ENCODE peak calls at places on chromosomes 4 and X, in five cellular contexts. One of them, this sample, is unnamed.

GRCh38 chrX:134764202-134764785 is 106.0 kb upstream of the PLAC1 start:
- DNase-seq in NCI-H1092: no peak
- DNase-seq in NCI-H82: peak
- DNase-seq in WTC11: no peak
- DNase-seq in foreskin fibroblast: no peak
- DNase-seq in this sample: peak

GRCh38 chr4:149993030-149993429 is 85.2 kb upstream of the DCLK2 start:
- DNase-seq in NCI-H82: no peak
- DNase-seq in NCI-H1092: no peak
- DNase-seq in WTC11: no peak
- DNase-seq in foreskin fibroblast: no peak
- DNase-seq in this sample: no peak

GRCh38 chrX:111376897-111377601 is 34.9 kb downstream of the DCX start:
- DNase-seq in WTC11: peak
- DNase-seq in foreskin fibroblast: no peak
- DNase-seq in NCI-H82: peak
- DNase-seq in NCI-H1092: peak
- DNase-seq in this sample: no peak

GRCh38 chr4:2785613-2786012 is 7.3 kb upstream of the SH3BP2 start:
- DNase-seq in NCI-H1092: no peak
- DNase-seq in foreskin fibroblast: no peak
- DNase-seq in WTC11: no peak
- DNase-seq in NCI-H82: peak
- DNase-seq in this sample: no peak

GRCh38 chr4:12548678-12549077 is 935.5 kb downstream of the RAB28 start:
- DNase-seq in WTC11: no peak
- DNase-seq in NCI-H1092: no peak
- DNase-seq in NCI-H82: no peak
- DNase-seq in foreskin fibroblast: no peak
- DNase-seq in this sample: no peak

GRCh38 chrX:125398959-125399440 is 79.3 kb downstream of the TEX13C start:
- DNase-seq in foreskin fibroblast: no peak
- DNase-seq in WTC11: no peak
- DNase-seq in NCI-H82: no peak
- DNase-seq in NCI-H1092: no peak
- DNase-seq in this sample: no peak

GRCh38 chr4:2040391-2041233 is 18.5 kb upstream of the NAT8L start:
- DNase-seq in foreskin fibroblast: no peak
- DNase-seq in WTC11: no peak
- DNase-seq in NCI-H1092: no peak
- DNase-seq in NCI-H82: no peak
- DNase-seq in this sample: no peak

GRCh38 chr4:87046111-87046510 is 111.3 kb downstream of the AFF1 start:
- DNase-seq in NCI-H1092: no peak
- DNase-seq in NCI-H82: no peak
- DNase-seq in WTC11: no peak
- DNase-seq in foreskin fibroblast: no peak
- DNase-seq in this sample: no peak

GRCh38 chr4:184514121-184514988 is 40.0 kb upstream of the IRF2 start:
- DNase-seq in foreskin fibroblast: peak
- DNase-seq in NCI-H82: no peak
- DNase-seq in NCI-H1092: no peak
- DNase-seq in WTC11: no peak
- DNase-seq in this sample: peak

GRCh38 chrX:138794285-138794684 is 82.8 kb upstream of the FGF13 start:
- DNase-seq in NCI-H1092: no peak
- DNase-seq in NCI-H82: no peak
- DNase-seq in foreskin fibroblast: no peak
- DNase-seq in WTC11: no peak
- DNase-seq in this sample: no peak

GRCh38 chrX:78979789-78980464 is 34.7 kb downstream of the P2RY10 start:
- DNase-seq in foreskin fibroblast: peak
- DNase-seq in NCI-H82: no peak
- DNase-seq in NCI-H1092: no peak
- DNase-seq in WTC11: no peak
- DNase-seq in this sample: no peak

GRCh38 chr4:20431422-20432014 is 179.8 kb downstream of the SLIT2 start:
- DNase-seq in NCI-H82: peak
- DNase-seq in foreskin fibroblast: no peak
- DNase-seq in NCI-H1092: no peak
- DNase-seq in WTC11: no peak
- DNase-seq in this sample: no peak

GRCh38 chr4:92447265-92447905 is 143.6 kb downstream of the GRID2 start:
- DNase-seq in WTC11: no peak
- DNase-seq in foreskin fibroblast: no peak
- DNase-seq in NCI-H82: no peak
- DNase-seq in NCI-H1092: no peak
- DNase-seq in this sample: no peak

GRCh38 chr4:1080961-1081688 is 32.2 kb downstream of the RNF212 start:
- DNase-seq in NCI-H82: no peak
- DNase-seq in NCI-H1092: no peak
- DNase-seq in WTC11: no peak
- DNase-seq in foreskin fibroblast: peak
- DNase-seq in this sample: no peak

GRCh38 chr4:154549894-154550790 is at the start of gene PLRG1:
- DNase-seq in NCI-H1092: peak
- DNase-seq in NCI-H82: peak
- DNase-seq in WTC11: peak
- DNase-seq in foreskin fibroblast: peak
- DNase-seq in this sample: peak

GRCh38 chrX:153688900-153689590 is 1.3 kb downstream of the SLC6A8 start:
- DNase-seq in NCI-H82: peak
- DNase-seq in WTC11: no peak
- DNase-seq in foreskin fibroblast: peak
- DNase-seq in NCI-H1092: no peak
- DNase-seq in this sample: peak

GRCh38 chrX:150845091-150845490 is 53.4 kb downstream of the CD99L2 start:
- DNase-seq in NCI-H1092: no peak
- DNase-seq in foreskin fibroblast: no peak
- DNase-seq in WTC11: no peak
- DNase-seq in NCI-H82: no peak
- DNase-seq in this sample: no peak

GRCh38 chr4:119529788-119530187 is 98.8 kb downstream of the PDE5A start:
- DNase-seq in NCI-H1092: no peak
- DNase-seq in foreskin fibroblast: no peak
- DNase-seq in WTC11: no peak
- DNase-seq in NCI-H82: no peak
- DNase-seq in this sample: no peak

GRCh38 chr4:93359609-93360008 is 468.9 kb upstream of the ATOH1 start:
- DNase-seq in foreskin fibroblast: no peak
- DNase-seq in WTC11: no peak
- DNase-seq in NCI-H82: no peak
- DNase-seq in NCI-H1092: peak
- DNase-seq in this sample: no peak

GRCh38 chr4:38752393-38752961 is 30.3 kb downstream of the TLR10 start:
- DNase-seq in NCI-H82: no peak
- DNase-seq in foreskin fibroblast: peak
- DNase-seq in WTC11: no peak
- DNase-seq in NCI-H1092: no peak
- DNase-seq in this sample: peak

GRCh38 chr4:116015062-116015461 is 901.6 kb upstream of the NDST4 start:
- DNase-seq in WTC11: no peak
- DNase-seq in foreskin fibroblast: no peak
- DNase-seq in NCI-H1092: no peak
- DNase-seq in NCI-H82: no peak
- DNase-seq in this sample: no peak

GRCh38 chrX:1463581-1464281 is 11.0 kb upstream of the ASMTL start:
- DNase-seq in WTC11: no peak
- DNase-seq in NCI-H82: no peak
- DNase-seq in NCI-H1092: no peak
- DNase-seq in foreskin fibroblast: no peak
- DNase-seq in this sample: no peak

GRCh38 chrX:23840674-23841073 is 57.7 kb downstream of the SAT1 start:
- DNase-seq in NCI-H82: peak
- DNase-seq in WTC11: no peak
- DNase-seq in NCI-H1092: no peak
- DNase-seq in foreskin fibroblast: no peak
- DNase-seq in this sample: no peak

GRCh38 chr4:8911311-8912088 is 39.9 kb upstream of the HMX1 start:
- DNase-seq in NCI-H82: no peak
- DNase-seq in NCI-H1092: no peak
- DNase-seq in WTC11: no peak
- DNase-seq in foreskin fibroblast: peak
- DNase-seq in this sample: no peak